ENCODE peak calls at places on chromosomes 13 and 19, in five cellular contexts. V is germinal center, D is uterus, G is cardiac fibroblast, M is mucosa of descending colon. H is an unnamed sample.

GRCh38 chr19:5680083-5680436 is 256 bp downstream of the MICOS13 start:
- DNase-seq in D (no peak), V (no peak), M (no peak), G (no peak), H (no peak)

GRCh38 chr13:51284339-51284738 is 55.2 kb upstream of the SERPINE3 start:
- DNase-seq in M (no peak), G (no peak), D (no peak), V (no peak), H (no peak)

GRCh38 chr13:112074139-112074710 is 7.3 kb downstream of the SOX1 start:
- DNase-seq in D (no peak), M (no peak), G (no peak), V (no peak), H (no peak)

GRCh38 chr13:46171223-46171622 is 10.8 kb downstream of the LCP1 start:
- DNase-seq in V (no peak), G (no peak), D (no peak), M (no peak), H (no peak)

GRCh38 chr19:3674784-3675183 is 25.5 kb downstream of the PIP5K1C start:
- DNase-seq in V (no peak), M (no peak), G (no peak), D (no peak), H (no peak)

GRCh38 chr13:50366488-50367174 is 351.4 kb downstream of the KCNRG start:
- DNase-seq in V (no peak), G (no peak), D (no peak), M (no peak), H (no peak)

GRCh38 chr19:34411216-34411615 is 7.0 kb downstream of the PDCD2L start:
- DNase-seq in D (no peak), G (no peak), M (no peak), V (no peak), H (no peak)

GRCh38 chr19:5953034-5953589 is 24.8 kb downstream of the RANBP3 start:
- DNase-seq in G (peak; percentile 44), M (no peak), D (no peak), V (no peak), H (no peak)

GRCh38 chr13:34942732-34943674 is 933 bp downstream of the NBEA start:
- DNase-seq in M (peak; percentile 50), G (no peak), V (peak; percentile 11), D (peak; percentile 18), H (no peak)

GRCh38 chr19:38395381-38396127 is 7.1 kb downstream of the SPRED3 start:
- DNase-seq in D (no peak), M (no peak), G (no peak), V (peak; percentile 35), H (no peak)

GRCh38 chr19:30387311-30388115 is 15.3 kb downstream of the ZNF536 start:
- DNase-seq in M (no peak), V (no peak), D (no peak), G (no peak), H (no peak)

GRCh38 chr19:56069642-56070041 is 51.5 kb downstream of the ZNF787 start:
- DNase-seq in G (no peak), M (no peak), V (no peak), D (no peak), H (no peak)

GRCh38 chr13:46311217-46311616 is 75.8 kb downstream of the RUBCNL start:
- DNase-seq in G (no peak), V (no peak), M (no peak), D (no peak), H (no peak)

GRCh38 chr13:97385854-97386253 is 48.1 kb upstream of the RAP2A start:
- DNase-seq in D (no peak), M (no peak), G (peak; percentile 36), V (no peak), H (no peak)

GRCh38 chr13:113458218-113459065 is 5.2 kb upstream of the ADPRHL1 start:
- DNase-seq in M (no peak), D (peak; percentile 29), G (no peak), V (peak; percentile 19), H (no peak)

GRCh38 chr19:4993683-4994082 is 24.8 kb downstream of the KDM4B start:
- DNase-seq in D (no peak), G (no peak), V (no peak), M (no peak), H (no peak)

GRCh38 chr19:44666852-44667251 is 4.4 kb upstream of the CEACAM19 start:
- DNase-seq in G (no peak), M (no peak), V (no peak), D (no peak), H (no peak)

GRCh38 chr13:97539651-97540230 is 105.8 kb downstream of the RAP2A start:
- DNase-seq in M (no peak), G (peak; percentile 41), D (no peak), V (no peak), H (no peak)

GRCh38 chr13:113275387-113275786 is 21.7 kb upstream of the LAMP1 start:
- DNase-seq in D (peak; percentile 25), M (peak; percentile 55), V (no peak), G (peak; percentile 76), H (peak; percentile 6)

GRCh38 chr19:10294368-10294697 is 4.6 kb downstream of the ICAM5 start:
- DNase-seq in V (no peak), M (peak; percentile 57), D (no peak), G (no peak), H (no peak)